ENCODE peak calls at places on chromosomes 2 and 18, in five cellular contexts. T is HepG2, B is SK-N-SH, J is K562, Y is GM12878. N is an unnamed sample. For H3K27me3, the result is how much of the 10 kb centered on the place peaks cover.

GRCh38 chr2:204012081-204012653 is 75.6 kb downstream of the ICOS start:
- DNase-seq in Y (no peak), B (peak), J (no peak), T (no peak), N (no peak)

GRCh38 chr2:215799194-215799593 is 214.2 kb downstream of the MREG start:
- DNase-seq in J (no peak), B (no peak), Y (no peak), T (no peak), N (peak)

GRCh38 chr2:75003773-75004172 is 45.3 kb downstream of the POLE4 start:
- DNase-seq in T (no peak), B (no peak), J (no peak), Y (no peak), N (peak)

GRCh38 chr2:84435331-84436081 is 23.6 kb downstream of the SUCLG1 start:
- DNase-seq in T (no peak), J (no peak), Y (no peak), B (no peak), N (peak)

GRCh38 chr18:33288082-33288716 is 152.3 kb downstream of the CCDC178 start:
- DNase-seq in T (no peak), B (no peak), Y (no peak), J (no peak), N (no peak)

GRCh38 chr2:126717928-126718327 is 62.0 kb downstream of the GYPC start:
- DNase-seq in J (no peak), T (no peak), B (no peak), Y (no peak), N (no peak)

GRCh38 chr18:60191926-60192325 is 180.6 kb downstream of the MC4R start:
- DNase-seq in T (no peak), Y (no peak), J (no peak), B (no peak), N (no peak)

GRCh38 chr2:8028981-8029380 is 652.9 kb upstream of the ID2 start:
- DNase-seq in B (no peak), Y (no peak), T (no peak), J (no peak), N (no peak)

GRCh38 chr2:23692901-23693605 is 233.9 kb downstream of the ATAD2B start:
- DNase-seq in T (no peak), B (peak), J (no peak), Y (no peak), N (no peak)

GRCh38 chr2:121017411-121017810 is 267.6 kb downstream of the TFCP2L1 start:
- DNase-seq in B (no peak), J (no peak), Y (no peak), T (no peak), N (no peak)

GRCh38 chr2:43018179-43019024 is 208.0 kb downstream of the ZFP36L2 start:
- DNase-seq in T (peak), J (no peak), B (no peak), Y (no peak), N (peak)

GRCh38 chr2:48332286-48332685 is 197.7 kb upstream of the STON1 start:
- DNase-seq in T (no peak), J (peak), Y (no peak), B (no peak), N (peak)

GRCh38 chr18:35045121-35045520 is 3.9 kb downstream of the MAPRE2 start:
- DNase-seq in J (no peak), Y (no peak), B (peak), T (no peak), N (peak)

GRCh38 chr2:174681099-174681982 is 82.9 kb downstream of the CHRNA1 start:
- DNase-seq in B (peak), J (no peak), Y (no peak), T (peak), N (peak)

GRCh38 chr2:158822212-158822611 is 27.1 kb downstream of the DAPL1 start:
- DNase-seq in B (no peak), T (no peak), J (no peak), Y (no peak), N (no peak)

GRCh38 chr2:85799215-85799956 is 45.6 kb downstream of the ATOH8 start:
- DNase-seq in B (no peak), Y (no peak), J (no peak), T (peak), N (no peak)

GRCh38 chr2:226217191-226217590 is 582.4 kb downstream of the IRS1 start:
- DNase-seq in Y (no peak), J (no peak), T (no peak), B (no peak), N (no peak)

GRCh38 chr2:226213717-226214116 is 585.9 kb downstream of the IRS1 start:
- DNase-seq in B (no peak), J (no peak), T (no peak), Y (no peak), N (peak)

GRCh38 chr2:226220511-226220910 is 579.1 kb downstream of the IRS1 start:
- DNase-seq in Y (no peak), B (no peak), J (no peak), T (no peak), N (peak)

GRCh38 chr2:226216578-226216977 is 583.0 kb downstream of the IRS1 start:
- DNase-seq in T (no peak), B (no peak), J (no peak), Y (no peak), N (no peak)

GRCh38 chr2:226215902-226216503 is 583.6 kb downstream of the IRS1 start:
- DNase-seq in J (peak), Y (no peak), B (peak), T (peak), N (peak)
- TF ChIP-seq SMC3 in J (no peak), Y (peak), B (peak), T (peak), N (peak)

GRCh38 chr2:108967757-108968156 is 21.3 kb downstream of the EDAR start:
- DNase-seq in Y (no peak), J (no peak), T (no peak), B (no peak), N (no peak)
- H3K27me3 ChIP-seq in Y (under half), J (half or more), T (under half), B (under half), N (half or more)

GRCh38 chr2:15636972-15637785 is 45.5 kb downstream of the DDX1 start:
- DNase-seq in B (peak), T (peak), Y (no peak), J (peak), N (peak)
- TF ChIP-seq SMC3 in B (peak), T (peak), Y (peak), J (peak), N (peak)

GRCh38 chr2:176079285-176079830 is 4.4 kb downstream of the EVX2 start:
- DNase-seq in Y (no peak), T (no peak), J (no peak), B (peak), N (no peak)

GRCh38 chr2:176079851-176080539 is 3.8 kb downstream of the EVX2 start:
- DNase-seq in T (no peak), J (peak), B (peak), Y (no peak), N (peak)

GRCh38 chr2:176076063-176076462 is 7.7 kb downstream of the EVX2 start:
- DNase-seq in B (no peak), Y (no peak), J (no peak), T (no peak), N (no peak)

GRCh38 chr2:176080540-176081355 is 3.0 kb downstream of the EVX2 start:
- DNase-seq in B (peak), T (no peak), J (no peak), Y (no peak), N (no peak)

GRCh38 chr2:176078440-176079284 is 5.1 kb downstream of the EVX2 start:
- DNase-seq in Y (no peak), J (no peak), T (no peak), B (no peak), N (no peak)
- H3K27me3 ChIP-seq in Y (under half), J (half or more), T (half or more), B (half or more), N (half or more)

DNA sequence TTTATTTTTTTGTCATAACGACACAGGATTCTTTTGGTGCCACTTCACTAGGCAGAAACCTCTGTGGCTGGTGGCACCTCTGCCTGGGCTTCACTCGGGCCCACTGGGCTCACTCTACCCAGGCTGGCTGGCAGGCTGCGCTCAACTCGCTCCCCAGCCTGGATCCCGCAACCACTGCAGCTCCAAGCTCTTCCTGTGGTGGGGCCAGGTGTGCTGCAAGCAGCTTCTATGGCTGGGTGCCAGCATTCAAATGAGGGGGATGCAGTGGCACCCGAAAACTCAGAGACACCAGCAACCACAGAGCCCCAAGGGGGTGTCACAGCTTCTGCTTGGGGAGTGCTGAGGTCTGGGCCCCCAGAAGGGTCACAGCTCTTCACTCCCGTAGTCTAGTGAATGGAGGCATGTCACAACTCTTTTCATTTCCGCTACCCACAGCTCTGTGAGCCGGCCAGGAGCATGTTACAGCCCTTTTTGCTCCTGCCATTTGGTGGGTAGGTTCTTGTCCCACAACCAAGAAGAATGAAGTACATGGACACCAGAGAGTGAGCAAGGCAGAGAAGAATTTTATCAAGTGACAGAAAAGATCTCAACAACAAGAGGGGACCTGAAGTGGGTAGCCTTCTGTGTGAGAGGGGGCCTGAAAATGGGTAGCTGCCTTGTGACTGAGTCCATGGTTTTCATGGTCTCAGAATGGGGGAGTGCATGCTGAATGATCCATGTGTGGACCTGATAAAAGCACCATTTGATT is 170.1 kb downstream of the UBR3 start:
- DNase-seq in T (no peak), J (no peak), B (no peak), Y (no peak), N (no peak)
- TF ChIP-seq SMC3 in T (no peak), J (no peak), B (no peak), Y (no peak), N (no peak)

DNA sequence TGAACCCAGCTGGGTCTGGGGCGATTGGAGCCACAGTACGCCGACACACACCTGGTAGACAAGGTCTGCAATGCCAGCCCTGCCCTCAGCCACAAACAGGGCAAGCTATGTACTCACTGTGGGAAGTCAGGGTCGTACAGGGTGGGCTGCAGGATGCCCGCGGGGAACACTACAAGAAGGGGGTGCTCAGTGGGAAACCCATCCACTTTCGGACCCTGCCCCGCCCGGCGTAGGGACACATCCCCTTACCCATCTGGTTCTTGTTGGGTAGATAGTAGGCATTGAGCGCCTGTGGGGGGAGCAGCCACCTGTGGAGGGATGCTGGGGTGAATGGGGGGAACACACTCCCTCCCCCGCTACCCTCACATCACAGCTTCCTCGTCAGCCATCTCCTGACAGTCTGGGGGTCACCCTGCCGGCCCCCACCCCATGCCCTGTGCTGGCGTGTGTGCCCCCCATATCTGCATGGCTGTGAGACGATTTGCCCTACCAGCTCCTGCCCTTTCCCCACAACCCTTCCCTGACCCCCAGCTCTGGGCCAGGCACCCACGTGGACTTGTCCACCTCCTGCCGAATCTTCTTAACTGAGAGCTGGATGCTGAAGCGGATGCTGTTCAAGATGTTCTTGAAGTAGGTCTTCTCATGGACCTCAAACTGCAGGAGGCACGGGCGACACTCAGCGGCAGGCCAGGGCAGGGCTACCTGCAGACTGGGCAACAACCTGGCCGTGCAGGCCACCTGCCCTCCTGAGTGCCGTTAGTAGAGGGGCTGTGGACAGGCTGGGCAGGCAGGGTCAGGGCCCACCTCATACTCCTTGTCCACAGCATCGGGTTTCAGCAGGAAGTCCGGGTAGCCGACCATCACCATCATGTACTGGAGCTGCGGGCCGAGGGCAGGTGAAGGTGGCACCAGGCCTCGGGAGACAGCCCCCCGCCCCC is 5.1 kb downstream of the ECEL1 start:
- DNase-seq in T (no peak), Y (no peak), B (no peak), J (no peak), N (no peak)
- H3K27me3 ChIP-seq in T (half or more), Y (under half), B (under half), J (under half), N (half or more)

GRCh38 chr2:28136557-28136956 is 246.0 kb downstream of the BABAM2 start:
- DNase-seq in T (peak), J (no peak), B (no peak), Y (no peak), N (no peak)

GRCh38 chr2:28137221-28137620 is 246.7 kb downstream of the BABAM2 start:
- DNase-seq in B (no peak), J (no peak), Y (no peak), T (no peak), N (peak)

GRCh38 chr2:28135324-28135723 is 244.8 kb downstream of the BABAM2 start:
- DNase-seq in T (no peak), Y (no peak), J (no peak), B (no peak), N (no peak)

GRCh38 chr2:28134262-28134812 is 243.8 kb downstream of the BABAM2 start:
- DNase-seq in Y (no peak), T (no peak), B (no peak), J (no peak), N (no peak)

GRCh38 chr2:28134857-28135256 is 244.3 kb downstream of the BABAM2 start:
- DNase-seq in Y (no peak), B (no peak), J (no peak), T (no peak), N (no peak)
- TF ChIP-seq SMC3 in Y (no peak), B (no peak), J (no peak), T (no peak), N (no peak)

GRCh38 chr18:69152436-69152835 is 248.3 kb upstream of the DOK6 start:
- DNase-seq in Y (no peak), B (no peak), T (no peak), J (no peak), N (no peak)
- H3K27me3 ChIP-seq in Y (under half), B (under half), T (under half), J (under half), N (under half)